ENCODE peak calls at places on chromosomes 4 and X, in six cellular contexts. R, L, C, Z, T and X are unnamed samples.

GRCh38 chr4:6360385-6360784 is 90.7 kb downstream of the WFS1 start:
- DNase-seq in R (peak), L (no peak), C (peak), Z (peak), T (no peak), X (no peak)

GRCh38 chrX:22135171-22135711 is 103.1 kb downstream of the PHEX start:
- DNase-seq in R (peak), L (peak), C (no peak), Z (no peak), T (no peak), X (peak)

GRCh38 chr4:186201535-186202230 is 10.3 kb downstream of the CYP4V2 start:
- DNase-seq in R (peak), L (peak), C (peak), Z (no peak), T (peak), X (peak)

GRCh38 chrX:49230500-49231232 is 2.5 kb downstream of the CACNA1F start:
- DNase-seq in R (no peak), L (no peak), C (peak), Z (peak), T (peak), X (peak)

GRCh38 chr4:139534287-139534950 is 21.6 kb downstream of the SETD7 start:
- DNase-seq in R (no peak), L (no peak), C (no peak), Z (no peak), T (no peak), X (no peak)

GRCh38 chrX:72540318-72540717 is 32.3 kb downstream of the HDAC8 start:
- DNase-seq in R (no peak), L (peak), C (peak), Z (no peak), T (no peak), X (peak)

GRCh38 chr4:123340381-123340701 is 56.3 kb upstream of the SPRY1 start:
- DNase-seq in R (peak), L (peak), C (no peak), Z (no peak), T (no peak), X (peak)

GRCh38 chr4:26803462-26803861 is 57.2 kb upstream of the STIM2 start:
- DNase-seq in R (no peak), L (no peak), C (peak), Z (no peak), T (no peak), X (no peak)

GRCh38 chr4:6361076-6361784 is 91.6 kb downstream of the WFS1 start:
- DNase-seq in R (no peak), L (no peak), C (no peak), Z (no peak), T (no peak), X (no peak)

GRCh38 chrX:2159393-2159792 is 341.4 kb downstream of the DHRSX start:
- DNase-seq in R (no peak), L (no peak), C (no peak), Z (no peak), T (no peak), X (no peak)

GRCh38 chrX:115410731-115411435 is 121.4 kb downstream of the LUZP4 start:
- DNase-seq in R (no peak), L (no peak), C (no peak), Z (no peak), T (no peak), X (no peak)

GRCh38 chr4:108359936-108360681 is 191.4 kb upstream of the LEF1 start:
- DNase-seq in R (no peak), L (no peak), C (no peak), Z (no peak), T (no peak), X (no peak)

GRCh38 chr4:84952004-84952403 is 14.5 kb downstream of the WDFY3 start:
- DNase-seq in R (no peak), L (peak), C (no peak), Z (no peak), T (no peak), X (peak)

GRCh38 chrX:123088331-123088730 is 95.7 kb upstream of the GRIA3 start:
- DNase-seq in R (no peak), L (no peak), C (no peak), Z (no peak), T (no peak), X (peak)

GRCh38 chr4:10239982-10240654 is 123.5 kb upstream of the WDR1 start:
- DNase-seq in R (no peak), L (peak), C (no peak), Z (no peak), T (no peak), X (no peak)

GRCh38 chrX:153672531-153673397 is 849 bp downstream of the PNCK start:
- DNase-seq in R (no peak), L (no peak), C (no peak), Z (no peak), T (no peak), X (no peak)

GRCh38 chr4:158208931-158209640 is 1.2 kb upstream of the TMEM144 start:
- DNase-seq in R (no peak), L (no peak), C (peak), Z (no peak), T (no peak), X (no peak)

GRCh38 chr4:7647932-7648812 is 213.4 kb upstream of the PSAPL1 start:
- DNase-seq in R (peak), L (peak), C (no peak), Z (peak), T (no peak), X (no peak)

GRCh38 chrX:151543706-151544105 is 19.8 kb upstream of the PASD1 start:
- DNase-seq in R (no peak), L (no peak), C (no peak), Z (no peak), T (no peak), X (peak)

GRCh38 chr4:72366601-72367000 is 202.4 kb downstream of the ADAMTS3 start:
- DNase-seq in R (no peak), L (peak), C (no peak), Z (no peak), T (no peak), X (peak)

GRCh38 chrX:154658187-154658586 is 4.8 kb upstream of the CTAG2 start:
- DNase-seq in R (no peak), L (no peak), C (no peak), Z (no peak), T (no peak), X (no peak)

GRCh38 chr4:101163936-101164335 is 183.4 kb downstream of the PPP3CA start:
- DNase-seq in R (no peak), L (no peak), C (no peak), Z (no peak), T (no peak), X (peak)

GRCh38 chr4:91592125-91592524 is 711.6 kb upstream of the GRID2 start:
- DNase-seq in R (no peak), L (no peak), C (peak), Z (no peak), T (no peak), X (no peak)
- TF ChIP-seq CTCF in R (no peak), L (no peak), C (no peak), Z (no peak), T (no peak), X (no peak)

DNA sequence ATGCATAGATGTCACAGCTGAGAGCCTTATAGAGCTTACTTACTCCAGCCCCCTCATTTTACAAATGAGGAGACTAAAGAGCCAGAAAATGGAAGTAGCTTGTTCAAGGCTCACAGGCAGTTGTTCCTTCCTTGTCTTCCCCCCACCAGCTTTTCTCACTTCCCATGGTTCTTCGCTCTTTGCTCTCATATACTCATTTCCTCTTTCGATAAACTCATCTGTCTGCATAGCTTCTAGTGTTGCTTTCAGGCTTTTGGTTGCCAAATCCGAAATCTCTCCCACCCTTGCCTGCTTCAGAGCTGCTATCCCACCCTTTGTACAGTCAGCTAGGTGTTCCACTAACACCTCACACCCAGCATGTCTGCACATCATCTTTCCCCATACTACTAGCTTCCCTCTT is 25.0 kb upstream of the GJB1 start:
- DNase-seq in R (no peak), L (no peak), C (no peak), Z (no peak), T (no peak), X (no peak)
- H3K4me3 ChIP-seq in R (no peak), L (no peak), C (no peak), Z (no peak), T (no peak), X (no peak)

GRCh38 chrX:140447150-140447549 is 57.7 kb downstream of the SOX3 start:
- DNase-seq in R (no peak), L (no peak), C (no peak), Z (no peak), T (no peak), X (no peak)
- TF ChIP-seq CTCF in R (no peak), L (no peak), C (no peak), Z (no peak), T (no peak), X (no peak)

GRCh38 chr4:78778530-78778929 is 2.4 kb downstream of the BMP2K start:
- DNase-seq in R (no peak), L (no peak), C (no peak), Z (no peak), T (no peak), X (no peak)
- H3K4me3 ChIP-seq in R (peak), L (no peak), C (no peak), Z (peak), T (peak), X (no peak)

DNA sequence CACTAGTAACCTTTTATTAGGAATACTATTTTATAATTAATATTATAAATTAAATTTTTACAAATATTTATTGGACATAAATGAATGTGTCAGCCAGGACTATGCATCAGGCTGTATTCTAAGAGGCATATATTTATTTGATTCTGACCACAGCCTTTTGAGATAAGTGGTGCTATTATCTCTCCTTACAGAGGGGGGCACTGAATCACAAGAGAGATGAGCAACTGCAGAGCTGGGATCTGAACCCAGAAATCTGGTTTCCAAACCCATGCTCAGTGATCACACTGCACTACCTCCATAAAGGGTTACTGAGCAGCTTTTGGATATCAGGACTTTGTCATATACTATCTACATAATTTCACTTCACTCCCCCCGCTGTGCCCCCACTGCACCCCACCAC is 322.0 kb downstream of the TMA16 start:
- DNase-seq in R (no peak), L (no peak), C (peak), Z (no peak), T (no peak), X (no peak)
- TF ChIP-seq CTCF in R (no peak), L (no peak), C (peak), Z (no peak), T (no peak), X (no peak)

GRCh38 chr4:86033171-86033570 is 326.7 kb downstream of the MAPK10 start:
- DNase-seq in R (peak), L (peak), C (no peak), Z (peak), T (peak), X (no peak)
- H3K4me3 ChIP-seq in R (no peak), L (no peak), C (no peak), Z (no peak), T (no peak), X (no peak)

DNA sequence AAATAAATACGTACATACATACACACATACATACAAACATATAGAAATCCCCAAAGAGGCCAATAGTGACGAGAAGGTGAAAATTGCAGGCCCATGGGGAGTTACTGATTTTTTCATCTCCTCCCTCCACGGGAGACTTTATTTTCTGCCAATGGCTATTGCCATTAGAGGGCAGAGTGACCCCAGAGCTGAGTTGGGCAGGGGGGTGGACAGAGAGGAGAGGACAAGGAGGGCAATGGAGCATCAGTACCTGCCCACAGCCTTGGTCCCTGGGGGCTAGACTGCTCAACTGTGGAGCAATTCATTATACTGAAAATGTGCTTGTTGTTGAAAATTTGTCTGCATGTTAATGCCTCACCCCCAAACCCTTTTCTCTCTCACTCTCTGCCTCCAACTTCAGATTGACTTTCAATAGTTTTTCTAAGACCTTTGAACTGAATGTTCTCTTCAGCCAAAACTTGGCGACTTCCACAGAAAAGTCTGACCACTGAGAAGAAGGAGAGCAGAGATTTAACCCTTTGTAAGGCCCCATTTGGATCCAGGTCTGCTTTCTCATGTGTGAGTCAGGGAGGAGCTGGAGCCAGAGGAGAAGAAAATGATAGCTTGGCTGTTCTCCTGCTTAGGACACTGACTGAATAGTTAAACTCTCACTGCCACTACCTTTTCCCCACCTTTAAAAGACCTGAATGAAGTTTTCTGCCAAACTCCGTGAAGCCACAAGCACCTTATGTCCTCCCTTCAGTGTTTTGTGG is 180.7 kb downstream of the AR start:
- DNase-seq in R (peak), L (no peak), C (no peak), Z (peak), T (no peak), X (no peak)
- TF ChIP-seq CTCF in R (peak), L (no peak), C (no peak), Z (peak), T (peak), X (no peak)

GRCh38 chr4:107212565-107212964 is 176.5 kb upstream of the DKK2 start:
- DNase-seq in R (no peak), L (no peak), C (no peak), Z (no peak), T (no peak), X (no peak)
- H3K4me3 ChIP-seq in R (no peak), L (no peak), C (no peak), Z (no peak), T (no peak), X (no peak)

GRCh38 chrX:97685753-97686152 is 802.0 kb downstream of the RPA4 start:
- DNase-seq in R (peak), L (peak), C (peak), Z (no peak), T (no peak), X (peak)
- TF ChIP-seq CTCF in R (peak), L (peak), C (peak), Z (peak), T (peak), X (peak)